ENCODE peak calls at places on chromosomes 12 and 14, in eight cellular contexts. C is fibroblast of the aortic adventitia; M is fibroblast of mammary gland; A is psoas muscle; R is upper lobe of left lung; G is lower lobe of right lung; I is BJ; K is CD8-positive, alpha-beta memory T cell. L is an unnamed sample.

GRCh38 chr12:3117628-3118027 is 40.4 kb downstream of the TSPAN9 start:
- DNase-seq in C (peak), M (peak), A (no peak), R (no peak), G (no peak), I (peak), K (no peak), L (peak)

GRCh38 chr12:110849748-110850403 is 3.1 kb downstream of the CCDC63 start:
- DNase-seq in C (no peak), M (no peak), A (no peak), R (no peak), G (no peak), I (no peak), K (no peak), L (no peak)

GRCh38 chr12:118238888-118239287 is 103.0 kb downstream of the PEBP1 start:
- DNase-seq in C (no peak), M (no peak), A (no peak), R (no peak), G (no peak), I (no peak), K (no peak), L (no peak)

GRCh38 chr12:4203772-4204376 is 69.7 kb upstream of the CCND2 start:
- DNase-seq in C (no peak), M (no peak), A (no peak), R (no peak), G (no peak), I (no peak), K (no peak), L (no peak)

GRCh38 chr12:68876471-68876870 is 56.5 kb downstream of the CPM start:
- DNase-seq in C (no peak), M (no peak), A (no peak), R (no peak), G (no peak), I (no peak), K (no peak), L (no peak)

GRCh38 chr12:113120670-113121370 is 14.7 kb downstream of the RASAL1 start:
- DNase-seq in C (no peak), M (peak), A (no peak), R (no peak), G (no peak), I (no peak), K (no peak), L (no peak)

GRCh38 chr14:76531821-76532318 is 155.9 kb downstream of the ESRRB start:
- DNase-seq in C (no peak), M (no peak), A (no peak), R (no peak), G (no peak), I (no peak), K (no peak), L (no peak)

GRCh38 chr14:104694991-104695659 is 5.7 kb downstream of the INF2 start:
- DNase-seq in C (no peak), M (no peak), A (no peak), R (no peak), G (no peak), I (no peak), K (peak), L (no peak)

GRCh38 chr14:40452674-40453073 is 1020.4 kb upstream of the FBXO33 start:
- DNase-seq in C (no peak), M (no peak), A (no peak), R (no peak), G (no peak), I (no peak), K (no peak), L (no peak)

GRCh38 chr12:64171715-64172114 is 50.4 kb downstream of the KICS2 start:
- DNase-seq in C (peak), M (peak), A (no peak), R (no peak), G (no peak), I (no peak), K (no peak), L (peak)

GRCh38 chr12:105983622-105984325 is 155.0 kb downstream of the NUAK1 start:
- DNase-seq in C (peak), M (peak), A (no peak), R (no peak), G (no peak), I (peak), K (no peak), L (no peak)

GRCh38 chr12:126784328-126784921 is 1482.5 kb upstream of the TMEM132C start:
- DNase-seq in C (peak), M (peak), A (no peak), R (peak), G (no peak), I (no peak), K (no peak), L (peak)

DNA sequence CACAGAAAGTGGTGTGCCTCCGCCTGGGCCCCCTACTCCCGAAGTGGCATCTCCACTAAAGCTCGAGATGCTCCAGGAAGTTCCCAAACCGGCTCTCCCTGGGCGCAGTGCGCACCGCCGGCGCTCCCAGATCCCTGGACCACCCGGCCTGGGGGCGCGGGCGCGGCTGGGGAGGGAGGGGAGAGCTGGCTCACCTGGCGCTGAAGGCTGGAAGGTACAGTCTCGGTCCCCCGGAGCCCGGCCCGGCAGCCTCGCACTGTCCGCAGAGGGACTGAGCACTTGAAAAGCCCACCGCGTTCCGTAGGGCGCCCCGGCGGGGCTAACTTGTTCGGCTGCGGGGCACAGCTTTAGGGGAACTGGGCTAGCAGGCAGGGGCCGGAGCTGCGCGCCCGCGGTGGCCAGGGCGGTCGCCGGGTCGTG is 558 bp downstream of the DBX2 start:
- DNase-seq in C (no peak), M (no peak), A (no peak), R (no peak), G (peak), I (no peak), K (no peak), L (no peak)
- H3K4me3 ChIP-seq in C (no peak), M (no peak), A (peak), R (peak), G (peak), I (no peak), K (no peak), L (no peak)

DNA sequence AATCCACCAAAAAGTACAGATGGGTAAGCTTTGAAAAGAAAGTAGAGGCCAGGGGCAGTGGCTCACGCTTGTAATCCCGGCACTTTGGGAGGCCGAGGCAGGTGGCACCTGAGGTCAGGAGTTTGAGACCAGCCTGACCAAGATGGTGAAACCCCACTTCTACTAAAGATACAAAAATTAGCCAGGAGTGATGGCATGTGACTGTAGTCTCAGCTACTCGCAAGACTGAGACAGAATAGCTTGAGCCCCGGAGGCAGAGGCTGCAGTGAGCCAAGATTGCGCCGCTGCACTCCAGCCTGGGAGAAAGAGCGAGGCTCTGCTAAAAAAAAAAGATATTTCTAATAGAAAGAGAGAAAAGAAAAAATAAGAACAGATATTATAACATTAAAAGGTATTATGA is 134.2 kb upstream of the SLCO1C1 start:
- DNase-seq in C (no peak), M (no peak), A (no peak), R (no peak), G (no peak), I (no peak), K (no peak), L (no peak)
- H3K4me3 ChIP-seq in C (no peak), M (no peak), A (no peak), R (no peak), G (no peak), I (no peak), K (no peak), L (no peak)

GRCh38 chr14:91324606-91324950 is 80.1 kb upstream of the GPR68 start:
- DNase-seq in C (no peak), M (no peak), A (no peak), R (no peak), G (no peak), I (no peak), K (no peak), L (no peak)
- H3K4me3 ChIP-seq in C (no peak), M (no peak), A (peak), R (no peak), G (peak), I (no peak), K (peak), L (no peak)

GRCh38 chr12:6361834-6362233 is 13.5 kb downstream of the SCNN1A start:
- DNase-seq in C (no peak), M (no peak), A (peak), R (peak), G (peak), I (no peak), K (no peak), L (peak)

GRCh38 chr12:6363330-6364036 is 11.9 kb downstream of the SCNN1A start:
- DNase-seq in C (no peak), M (peak), A (peak), R (peak), G (peak), I (no peak), K (peak), L (peak)

GRCh38 chr12:6362383-6362782 is 13.0 kb downstream of the SCNN1A start:
- DNase-seq in C (no peak), M (no peak), A (peak), R (no peak), G (no peak), I (no peak), K (no peak), L (no peak)

GRCh38 chr12:6364037-6364360 is 11.4 kb downstream of the SCNN1A start:
- DNase-seq in C (no peak), M (no peak), A (peak), R (peak), G (no peak), I (no peak), K (no peak), L (no peak)

GRCh38 chr12:6363010-6363329 is 12.4 kb downstream of the SCNN1A start:
- DNase-seq in C (no peak), M (no peak), A (no peak), R (no peak), G (no peak), I (no peak), K (no peak), L (no peak)
- H3K4me3 ChIP-seq in C (no peak), M (no peak), A (peak), R (peak), G (peak), I (no peak), K (no peak), L (no peak)

GRCh38 chr12:27919671-27920235 is 52.8 kb downstream of the PTHLH start:
- DNase-seq in C (no peak), M (no peak), A (no peak), R (no peak), G (no peak), I (no peak), K (no peak), L (no peak)
- H3K4me3 ChIP-seq in C (no peak), M (no peak), A (no peak), R (no peak), G (no peak), I (no peak), K (no peak), L (no peak)

DNA sequence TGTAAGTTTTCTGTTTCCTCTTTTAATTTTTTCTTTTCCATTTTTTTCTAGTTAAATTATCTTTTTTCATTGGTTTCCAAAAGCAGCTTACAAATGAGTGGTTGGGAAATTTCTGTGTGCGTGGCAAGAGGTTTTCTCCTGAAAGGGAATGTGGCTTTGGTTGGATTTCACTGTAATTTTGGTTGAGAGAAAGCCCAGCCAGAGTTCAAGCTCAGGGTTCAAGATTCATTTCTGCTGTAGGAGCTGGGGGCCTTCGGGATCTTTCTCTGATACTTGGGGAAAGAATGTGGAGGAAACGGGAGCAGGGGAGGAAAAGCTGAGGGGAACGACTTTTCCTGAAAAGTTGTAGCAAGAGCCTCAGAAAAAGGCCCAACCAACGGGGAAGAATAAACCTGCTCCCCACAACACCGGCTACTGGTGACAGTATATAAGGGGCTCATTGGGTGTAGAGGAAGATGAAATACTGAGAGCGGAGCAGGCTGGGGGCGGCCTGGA is 1.8 kb downstream of the HOXC10 start:
- DNase-seq in C (no peak), M (no peak), A (no peak), R (no peak), G (no peak), I (no peak), K (no peak), L (no peak)
- H3K4me3 ChIP-seq in C (no peak), M (peak), A (peak), R (no peak), G (no peak), I (peak), K (no peak), L (peak)